ENCODE peak calls at places on chromosomes 11 and 22, in nine cellular contexts. M is stomach, Z is H1, D is uterus, Y is vagina, A is suprapubic skin, L is lower leg skin, I is testis, B is tibial nerve. Q is an unnamed sample.
A peak's percentile ranks its signal among the peaks of the same experiment; 100 is the strongest.

GRCh38 chr11:86070435-86071056 is 1.7 kb upstream of the PICALM start:
- DNase-seq in M (no peak), Z (no peak), D (no peak), Y (no peak), A (no peak), L (no peak), I (no peak), B (no peak), Q (no peak)

GRCh38 chr11:112790286-112790685 is 170.9 kb upstream of the NCAM1 start:
- DNase-seq in M (no peak), Z (no peak), D (no peak), Y (no peak), A (no peak), L (no peak), I (no peak), B (no peak), Q (no peak)

GRCh38 chr11:115170133-115170815 is 333.9 kb downstream of the CADM1 start:
- DNase-seq in M (no peak), Z (peak; percentile 68), D (no peak), Y (peak; percentile 55), A (no peak), L (no peak), I (peak; percentile 57), B (peak; percentile 37), Q (no peak)

GRCh38 chr11:46290598-46291309 is 13.3 kb downstream of the CREB3L1 start:
- DNase-seq in M (peak; percentile 79), Z (peak; percentile 84), D (peak; percentile 93), Y (no peak), A (peak; percentile 96), L (peak; percentile 90), I (peak; percentile 96), B (peak; percentile 95), Q (no peak)

GRCh38 chr11:8227156-8228152 is 36.2 kb downstream of the LMO1 start:
- DNase-seq in M (no peak), Z (no peak), D (no peak), Y (no peak), A (no peak), L (no peak), I (no peak), B (no peak), Q (peak; percentile 43)

GRCh38 chr11:83436855-83437254 is 150.7 kb upstream of the CCDC90B start:
- DNase-seq in M (no peak), Z (peak; percentile 26), D (no peak), Y (no peak), A (no peak), L (no peak), I (no peak), B (no peak), Q (no peak)

GRCh38 chr11:105923814-105924213 is 98.2 kb downstream of the MSANTD4 start:
- DNase-seq in M (no peak), Z (no peak), D (no peak), Y (no peak), A (no peak), L (no peak), I (no peak), B (no peak), Q (no peak)

GRCh38 chr11:123253909-123254308 is 58.9 kb upstream of the CLMP start:
- DNase-seq in M (no peak), Z (no peak), D (no peak), Y (no peak), A (no peak), L (no peak), I (no peak), B (no peak), Q (no peak)

GRCh38 chr11:126573325-126574076 is 218.0 kb downstream of the ST3GAL4 start:
- DNase-seq in M (no peak), Z (no peak), D (no peak), Y (no peak), A (no peak), L (no peak), I (no peak), B (no peak), Q (no peak)

GRCh38 chr22:47337161-47337621 is 574.7 kb downstream of the TBC1D22A start:
- DNase-seq in M (no peak), Z (no peak), D (no peak), Y (no peak), A (no peak), L (no peak), I (peak; percentile 67), B (no peak), Q (peak; percentile 64)

GRCh38 chr11:82732734-82733443 is 775 bp downstream of the FAM181B start:
- DNase-seq in M (no peak), Z (peak; percentile 64), D (peak; percentile 24), Y (no peak), A (no peak), L (no peak), I (no peak), B (no peak), Q (no peak)

GRCh38 chr11:31816467-31817053 is 5.4 kb upstream of the PAX6 start:
- DNase-seq in M (no peak), Z (peak; percentile 74), D (no peak), Y (peak; percentile 79), A (no peak), L (no peak), I (no peak), B (no peak), Q (no peak)

GRCh38 chr11:109648804-109649203 is 226.8 kb downstream of the C11orf87 start:
- DNase-seq in M (no peak), Z (no peak), D (no peak), Y (no peak), A (no peak), L (no peak), I (no peak), B (no peak), Q (no peak)

GRCh38 chr11:128903248-128904041 is 12.3 kb downstream of the KCNJ5 start:
- DNase-seq in M (no peak), Z (peak; percentile 64), D (no peak), Y (no peak), A (no peak), L (peak; percentile 59), I (no peak), B (peak; percentile 58), Q (peak; percentile 40)

GRCh38 chr11:116229581-116229980 is 543.2 kb downstream of the BUD13 start:
- DNase-seq in M (no peak), Z (no peak), D (no peak), Y (no peak), A (no peak), L (no peak), I (no peak), B (no peak), Q (no peak)

DNA sequence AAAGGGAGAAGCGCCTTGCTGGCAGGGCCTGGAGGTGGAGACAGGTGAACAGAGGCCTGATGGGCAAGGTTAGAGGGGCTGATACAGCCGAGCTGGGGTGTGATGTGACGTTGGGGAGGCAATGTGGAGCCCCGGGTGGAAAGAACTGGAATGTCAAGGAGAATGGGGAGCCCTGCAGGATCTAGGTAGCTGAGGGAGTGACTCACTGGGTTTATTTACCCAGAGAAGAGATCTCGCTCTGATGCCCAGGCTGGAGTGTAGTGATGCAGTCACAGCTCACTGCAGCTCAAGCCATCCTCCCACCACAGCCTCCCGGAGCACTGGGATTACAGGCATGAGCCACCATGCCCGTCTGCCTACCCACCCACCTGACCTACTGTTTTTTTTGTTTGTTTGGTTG is 1.9 kb upstream of the CYB5R3 start:
- DNase-seq in M (no peak), Z (no peak), D (no peak), Y (no peak), A (no peak), L (no peak), I (no peak), B (no peak), Q (peak; percentile 75)
- TF ChIP-seq POLR2A in M (no peak), Z (no peak), D (no peak), Y (no peak), A (no peak), L (no peak), I (no peak), B (no peak), Q (no peak)

GRCh38 chr11:60764879-60765278 is 8.2 kb downstream of the MS4A15 start:
- DNase-seq in M (no peak), Z (no peak), D (no peak), Y (no peak), A (no peak), L (no peak), I (no peak), B (no peak), Q (no peak)
- TF ChIP-seq POLR2A in M (no peak), Z (no peak), D (no peak), Y (no peak), A (no peak), L (no peak), I (no peak), B (no peak), Q (no peak)

GRCh38 chr11:36480833-36481232 is 29.2 kb downstream of the TRAF6 start:
- DNase-seq in M (no peak), Z (no peak), D (no peak), Y (no peak), A (no peak), L (no peak), I (no peak), B (no peak), Q (no peak)

GRCh38 chr11:36475192-36475591 is 34.9 kb downstream of the TRAF6 start:
- DNase-seq in M (no peak), Z (no peak), D (no peak), Y (no peak), A (no peak), L (no peak), I (no peak), B (no peak), Q (no peak)

DNA sequence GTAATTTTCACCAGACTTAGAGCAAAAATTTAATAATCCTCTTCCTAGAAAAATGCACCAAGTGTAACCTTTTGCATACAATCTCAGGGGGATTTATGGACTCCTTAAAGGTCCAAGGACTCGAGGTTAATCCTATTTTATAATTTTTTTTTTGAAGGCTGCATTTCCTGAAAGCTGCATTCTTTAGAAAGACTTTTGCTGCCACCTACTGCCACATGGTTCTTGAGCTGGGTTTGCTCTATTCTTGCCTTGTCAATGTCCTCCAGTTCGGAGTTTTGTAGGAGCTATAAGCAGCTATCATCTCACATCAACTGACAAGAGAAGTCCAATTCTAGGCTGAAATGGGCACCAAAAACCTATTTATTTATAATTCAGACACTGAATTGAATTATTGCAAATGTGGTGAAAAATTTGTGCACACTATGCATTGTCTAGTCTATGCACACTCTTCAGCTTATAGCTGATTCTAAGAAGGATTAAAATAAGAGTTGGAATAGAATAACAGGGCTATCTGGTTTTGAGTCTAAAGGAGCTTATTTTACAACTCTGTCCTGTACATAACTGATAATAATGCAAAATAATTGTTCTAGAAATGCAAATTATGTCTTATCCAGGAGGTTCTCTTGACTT is 31.3 kb downstream of the TRAF6 start:
- DNase-seq in M (no peak), Z (no peak), D (no peak), Y (no peak), A (no peak), L (no peak), I (peak; percentile 60), B (peak; percentile 36), Q (no peak)
- TF ChIP-seq POLR2A in M (no peak), Z (no peak), D (no peak), Y (no peak), A (no peak), L (no peak), I (no peak), B (no peak), Q (no peak)

DNA sequence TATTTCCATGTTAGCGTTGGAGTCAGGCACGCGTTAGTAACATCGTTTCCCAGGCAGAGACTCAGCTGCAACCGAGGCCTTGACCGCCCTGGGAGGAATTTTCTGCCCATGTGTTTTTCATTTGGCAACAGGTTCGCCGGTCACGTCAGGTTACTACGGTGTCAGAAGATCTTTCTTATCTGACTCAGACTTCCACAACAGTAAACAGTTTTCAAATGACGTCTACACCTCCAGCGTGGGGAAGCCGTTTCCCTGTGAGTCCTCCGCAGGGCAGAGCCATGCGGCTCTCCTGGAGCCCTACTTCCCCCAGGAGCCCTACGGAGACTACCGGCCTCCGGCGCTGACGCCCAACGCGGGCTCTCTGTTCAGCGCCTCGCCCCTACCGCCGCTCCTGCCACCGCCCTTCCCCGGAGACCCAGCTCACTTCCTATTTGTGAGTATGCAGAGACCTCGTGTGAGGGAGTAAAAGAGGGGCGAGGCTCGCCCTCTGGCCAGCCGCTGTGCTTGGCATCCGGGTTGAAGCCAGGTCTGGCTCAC is 14.3 kb upstream of the POU2AF3 start:
- DNase-seq in M (peak; percentile 67), Z (no peak), D (no peak), Y (no peak), A (no peak), L (no peak), I (no peak), B (peak; percentile 58), Q (no peak)
- TF ChIP-seq POLR2A in M (no peak), Z (no peak), D (no peak), Y (no peak), A (no peak), L (no peak), I (no peak), B (no peak), Q (no peak)

Q was measured in H54.